ENCODE peak calls at places on chromosome 15, in ten cellular contexts. W, C, O, A, Z, H, T, G, U and K are unnamed samples.

GRCh38 chr15:58684036-58684700 is 65.3 kb downstream of the ADAM10 start:
- DNase-seq in W (no peak), C (no peak), O (no peak), A (no peak), Z (no peak), H (no peak), T (no peak), G (no peak), U (no peak), K (no peak)

GRCh38 chr15:78810377-78811123 is 714 bp downstream of the ADAMTS7 start:
- DNase-seq in W (peak), C (peak), O (peak), A (peak), Z (no peak), H (peak), T (peak), G (no peak), U (peak), K (peak)

GRCh38 chr15:81146454-81146853 is 12.4 kb downstream of the CFAP161 start:
- DNase-seq in W (no peak), C (no peak), O (no peak), A (no peak), Z (no peak), H (no peak), T (no peak), G (no peak), U (no peak), K (no peak)

GRCh38 chr15:45425135-45425534 is 46.8 kb upstream of the GATM start:
- DNase-seq in W (no peak), C (no peak), O (no peak), A (peak), Z (no peak), H (no peak), T (no peak), G (no peak), U (peak), K (no peak)

GRCh38 chr15:58758141-58758540 is 8.6 kb upstream of the ADAM10 start:
- DNase-seq in W (no peak), C (peak), O (no peak), A (peak), Z (no peak), H (no peak), T (no peak), G (no peak), U (no peak), K (no peak)

GRCh38 chr15:100672959-100673358 is 70.6 kb downstream of the ASB7 start:
- DNase-seq in W (no peak), C (no peak), O (no peak), A (no peak), Z (no peak), H (no peak), T (no peak), G (no peak), U (no peak), K (no peak)

GRCh38 chr15:83973816-83974215 is 261.8 kb upstream of the GOLGA6L4 start:
- DNase-seq in W (no peak), C (peak), O (no peak), A (peak), Z (no peak), H (no peak), T (no peak), G (no peak), U (peak), K (no peak)

GRCh38 chr15:69626095-69627066 is 173.8 kb downstream of the RPLP1 start:
- DNase-seq in W (no peak), C (no peak), O (no peak), A (no peak), Z (no peak), H (no peak), T (no peak), G (no peak), U (no peak), K (no peak)

GRCh38 chr15:88690331-88690730 is 51.5 kb downstream of the ISG20 start:
- DNase-seq in W (no peak), C (no peak), O (no peak), A (no peak), Z (no peak), H (no peak), T (no peak), G (no peak), U (no peak), K (no peak)

GRCh38 chr15:64697911-64698369 is 77.4 kb downstream of the RBPMS2 start:
- DNase-seq in W (no peak), C (no peak), O (no peak), A (peak), Z (no peak), H (no peak), T (no peak), G (peak), U (peak), K (no peak)

GRCh38 chr15:59299919-59300617 is 72.6 kb downstream of the MYO1E start:
- DNase-seq in W (peak), C (peak), O (no peak), A (peak), Z (peak), H (no peak), T (peak), G (no peak), U (peak), K (peak)

GRCh38 chr15:55494927-55495326 is 13.1 kb downstream of the DNAAF4 start:
- DNase-seq in W (no peak), C (no peak), O (no peak), A (no peak), Z (no peak), H (no peak), T (no peak), G (no peak), U (no peak), K (no peak)

GRCh38 chr15:39502616-39503195 is 78.2 kb upstream of the THBS1 start:
- DNase-seq in W (no peak), C (no peak), O (no peak), A (no peak), Z (no peak), H (no peak), T (no peak), G (no peak), U (no peak), K (no peak)

GRCh38 chr15:49855917-49856637 is 235.2 kb downstream of the DTWD1 start:
- DNase-seq in W (no peak), C (no peak), O (no peak), A (peak), Z (no peak), H (peak), T (no peak), G (no peak), U (no peak), K (no peak)

GRCh38 chr15:39631357-39631756 is 50.5 kb downstream of the THBS1 start:
- DNase-seq in W (no peak), C (no peak), O (no peak), A (no peak), Z (no peak), H (no peak), T (no peak), G (no peak), U (peak), K (no peak)

GRCh38 chr15:98960555-98961050 is 47.0 kb downstream of the PGPEP1L start:
- DNase-seq in W (no peak), C (no peak), O (no peak), A (no peak), Z (no peak), H (no peak), T (no peak), G (no peak), U (no peak), K (no peak)

GRCh38 chr15:101808201-101808600 is 3.8 kb upstream of the OR4F15 start:
- DNase-seq in W (no peak), C (no peak), O (no peak), A (peak), Z (no peak), H (no peak), T (no peak), G (no peak), U (no peak), K (no peak)

GRCh38 chr15:73757571-73757970 is 4.4 kb upstream of the INSYN1 start:
- DNase-seq in W (no peak), C (no peak), O (no peak), A (no peak), Z (no peak), H (no peak), T (no peak), G (no peak), U (no peak), K (no peak)

GRCh38 chr15:81155375-81156218 is 21.5 kb downstream of the CFAP161 start:
- DNase-seq in W (peak), C (peak), O (peak), A (peak), Z (no peak), H (peak), T (peak), G (no peak), U (peak), K (no peak)

GRCh38 chr15:28975766-28976179 is 90.0 kb downstream of the APBA2 start:
- DNase-seq in W (peak), C (no peak), O (peak), A (peak), Z (peak), H (no peak), T (no peak), G (no peak), U (peak), K (no peak)

GRCh38 chr15:76035593-76035992 is 23.4 kb upstream of the NRG4 start:
- DNase-seq in W (no peak), C (no peak), O (no peak), A (no peak), Z (no peak), H (no peak), T (no peak), G (no peak), U (no peak), K (no peak)

GRCh38 chr15:89780601-89781000 is 4.5 kb downstream of the MESP2 start:
- DNase-seq in W (no peak), C (no peak), O (peak), A (no peak), Z (no peak), H (no peak), T (no peak), G (no peak), U (no peak), K (no peak)

GRCh38 chr15:93250905-93251304 is 161.9 kb upstream of the RGMA start:
- DNase-seq in W (no peak), C (no peak), O (no peak), A (no peak), Z (no peak), H (no peak), T (no peak), G (no peak), U (no peak), K (no peak)

GRCh38 chr15:90214553-90215205 is 13.5 kb downstream of the SEMA4B start:
- DNase-seq in W (no peak), C (no peak), O (no peak), A (no peak), Z (no peak), H (no peak), T (no peak), G (no peak), U (peak), K (no peak)

GRCh38 chr15:29074045-29074444 is 188.3 kb downstream of the APBA2 start:
- DNase-seq in W (no peak), C (no peak), O (no peak), A (no peak), Z (no peak), H (no peak), T (no peak), G (no peak), U (peak), K (no peak)

GRCh38 chr15:94293411-94294402 is 62.3 kb downstream of the MCTP2 start:
- DNase-seq in W (no peak), C (no peak), O (no peak), A (no peak), Z (no peak), H (no peak), T (no peak), G (no peak), U (no peak), K (no peak)

DNA sequence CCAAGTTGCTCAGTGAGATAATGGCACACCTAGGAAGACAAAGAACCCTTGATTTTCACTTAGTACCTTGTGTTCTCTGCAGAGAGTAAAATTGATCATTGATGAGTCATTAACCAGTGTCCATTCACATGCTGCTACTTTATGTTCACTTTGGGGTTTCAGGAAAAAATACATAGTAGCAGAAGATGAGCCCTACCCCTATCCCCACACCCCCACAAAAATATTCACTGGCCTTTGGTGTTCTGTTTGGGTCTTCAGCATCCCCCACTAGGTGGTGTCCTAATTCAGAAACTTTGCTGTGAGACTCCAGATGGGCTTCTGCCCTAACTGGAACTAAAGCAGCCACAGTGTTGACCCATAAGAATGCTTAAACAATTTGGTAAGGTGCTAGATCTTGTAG is 178.8 kb downstream of the KLHL25 start:
- DNase-seq in W (no peak), C (peak), O (peak), A (peak), Z (no peak), H (peak), T (no peak), G (no peak), U (peak), K (no peak)
- TF ChIP-seq CTCF in W (no peak), C (peak), O (peak), A (peak), Z (no peak), H (peak), T (peak), G (no peak), U (peak), K (no peak)

GRCh38 chr15:52783929-52784798 is 6.0 kb downstream of the ONECUT1 start:
- DNase-seq in W (peak), C (no peak), O (peak), A (peak), Z (peak), H (no peak), T (no peak), G (no peak), U (no peak), K (peak)
- TF ChIP-seq CTCF in W (peak), C (no peak), O (peak), A (peak), Z (peak), H (no peak), T (no peak), G (no peak), U (peak), K (no peak)

GRCh38 chr15:48570838-48571237 is 74.7 kb downstream of the FBN1 start:
- DNase-seq in W (no peak), C (no peak), O (no peak), A (no peak), Z (no peak), H (peak), T (no peak), G (no peak), U (no peak), K (no peak)
- TF ChIP-seq CTCF in W (no peak), C (no peak), O (no peak), A (no peak), Z (no peak), H (no peak), T (no peak), G (no peak), U (no peak), K (no peak)

DNA sequence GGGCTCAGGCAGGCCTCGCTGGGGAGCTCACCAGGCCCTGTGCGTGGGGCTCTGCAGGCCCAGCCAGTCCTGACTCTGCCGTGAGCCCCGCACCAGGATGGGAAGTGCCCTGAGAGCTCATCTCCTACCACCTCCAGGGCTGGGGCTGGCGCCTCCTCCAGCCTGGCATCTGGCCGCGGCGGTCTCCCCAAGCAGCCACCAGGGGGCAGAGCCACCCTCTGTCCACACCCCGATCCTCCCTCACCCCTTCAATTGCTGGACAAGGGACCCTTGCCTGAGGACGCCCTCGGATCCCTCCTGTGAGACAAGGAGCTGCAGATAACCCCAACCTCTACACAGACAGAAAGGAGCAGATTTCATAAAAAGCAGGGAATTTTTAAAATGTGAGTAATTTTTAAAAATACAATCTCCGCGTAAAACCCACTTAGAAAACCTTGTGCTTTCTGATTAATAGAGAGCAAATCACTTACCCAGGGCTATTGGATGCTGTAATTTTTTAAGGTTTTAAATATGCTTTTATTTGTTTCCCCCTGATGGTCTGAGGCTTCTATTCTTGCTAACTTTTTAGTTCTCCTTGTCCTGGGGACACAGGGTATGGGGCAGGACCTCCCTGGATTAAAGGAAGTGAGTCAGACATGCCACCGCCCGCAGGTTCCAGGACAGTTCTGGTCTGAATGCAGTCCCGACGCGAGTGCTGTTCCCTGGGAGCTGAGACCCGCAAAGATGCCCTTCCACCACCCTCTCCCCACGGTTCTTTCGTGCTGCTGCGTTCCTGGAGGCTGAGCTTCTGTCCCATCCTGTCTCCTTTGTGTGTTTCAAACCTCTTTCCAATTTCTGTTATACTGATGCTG is 52.3 kb upstream of the CHRNA7 start:
- DNase-seq in W (peak), C (peak), O (peak), A (peak), Z (no peak), H (no peak), T (no peak), G (no peak), U (peak), K (no peak)
- TF ChIP-seq CTCF in W (peak), C (peak), O (peak), A (peak), Z (peak), H (peak), T (peak), G (peak), U (peak), K (peak)

GRCh38 chr15:63025460-63025859 is 17.1 kb upstream of the TPM1 start:
- DNase-seq in W (no peak), C (no peak), O (no peak), A (no peak), Z (no peak), H (no peak), T (no peak), G (no peak), U (no peak), K (no peak)
- TF ChIP-seq CTCF in W (no peak), C (no peak), O (no peak), A (no peak), Z (no peak), H (no peak), T (no peak), G (no peak), U (peak), K (no peak)

DNA sequence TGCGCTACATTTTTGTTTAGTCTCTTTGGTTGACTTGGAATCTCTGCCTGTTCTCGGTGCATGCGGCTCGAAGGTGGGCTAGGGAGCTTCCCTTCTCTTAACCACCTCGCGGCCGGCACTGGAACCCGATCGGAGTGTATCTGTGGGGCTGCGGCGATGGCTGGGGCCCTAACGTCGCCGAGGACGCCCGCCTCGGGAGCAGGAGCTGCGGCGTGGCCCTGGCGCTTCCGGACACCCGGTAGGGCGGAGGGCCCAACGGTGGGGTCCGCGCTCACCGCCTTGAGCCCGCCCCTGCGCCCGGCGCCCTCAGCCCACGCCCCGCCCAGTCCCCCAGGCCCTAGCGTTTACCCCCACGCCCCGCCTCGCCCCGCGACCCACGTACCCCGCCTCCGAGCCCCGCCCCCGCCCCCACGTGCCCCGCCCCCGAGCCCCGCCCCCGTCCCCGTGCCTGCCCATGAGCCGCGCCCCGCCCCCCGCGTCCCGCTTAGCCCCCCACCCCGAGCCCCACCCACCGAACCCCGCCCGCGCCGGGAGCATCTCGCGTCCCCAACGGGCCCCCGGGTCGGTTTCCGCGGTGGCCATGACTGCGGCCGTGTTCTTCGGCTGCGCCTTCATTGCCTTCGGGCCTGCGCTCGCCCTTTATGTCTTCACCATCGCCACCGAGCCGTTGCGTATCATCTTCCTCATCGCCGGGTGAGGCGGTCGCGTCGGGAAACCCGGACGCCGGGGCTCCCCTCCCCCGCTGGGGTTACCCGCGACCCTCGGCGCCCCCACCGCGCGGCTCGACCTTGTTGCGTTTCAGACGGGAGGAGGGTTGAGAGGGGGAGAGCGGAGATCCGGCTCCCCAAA is at the start of gene APH1B:
- DNase-seq in W (peak), C (peak), O (peak), A (no peak), Z (peak), H (peak), T (peak), G (peak), U (peak), K (peak)
- TF ChIP-seq CTCF in W (no peak), C (no peak), O (no peak), A (no peak), Z (no peak), H (no peak), T (no peak), G (no peak), U (no peak), K (no peak)

DNA sequence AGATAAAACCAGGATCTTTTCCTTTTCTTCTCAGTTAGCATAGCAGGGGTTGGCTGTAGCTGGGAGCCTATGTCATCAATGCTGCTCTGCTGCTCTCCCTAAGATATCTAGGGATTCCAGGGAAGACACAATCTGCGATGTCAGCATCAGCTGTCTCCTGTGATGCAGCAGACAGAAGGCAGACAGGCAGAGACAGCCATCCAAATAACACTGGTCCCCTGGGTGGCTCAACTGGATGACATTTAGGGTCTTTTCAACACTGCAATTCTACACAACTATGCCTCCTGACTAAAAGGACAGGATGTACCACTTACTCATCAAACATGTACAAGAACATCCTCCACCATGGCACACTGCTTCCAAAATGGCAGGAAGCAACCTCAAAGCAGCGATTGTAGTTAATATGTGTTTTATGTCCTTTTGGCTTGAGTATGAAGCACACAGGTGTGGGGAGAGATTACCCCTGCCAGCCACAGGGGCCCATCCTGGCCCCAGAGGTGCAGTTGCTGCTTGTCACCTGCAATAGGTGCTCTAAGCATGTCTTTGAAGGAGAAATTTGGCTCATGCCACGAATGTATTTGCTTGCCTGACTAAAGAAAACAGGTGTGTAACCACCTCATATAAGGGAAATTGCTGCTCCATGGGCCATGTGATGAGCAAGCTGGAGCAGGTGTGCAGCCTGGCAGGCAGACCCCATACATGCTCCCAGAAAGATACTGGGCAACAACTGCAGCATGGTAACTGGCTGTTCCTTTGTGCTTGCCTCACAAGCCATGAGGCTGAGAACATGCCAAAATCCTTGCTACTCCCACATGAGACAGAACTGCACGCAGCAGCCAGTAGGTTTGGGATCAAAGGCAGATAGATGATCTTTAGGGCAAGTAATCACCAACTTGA is 357.8 kb downstream of the VPS13C start:
- DNase-seq in W (no peak), C (no peak), O (no peak), A (peak), Z (no peak), H (no peak), T (no peak), G (no peak), U (peak), K (no peak)
- TF ChIP-seq CTCF in W (no peak), C (no peak), O (no peak), A (no peak), Z (no peak), H (no peak), T (no peak), G (no peak), U (peak), K (no peak)